ENCODE peak calls at places on chromosomes 1 and 21, in eight cellular contexts. One of them, this sample, is unnamed.
A peak's percentile ranks its signal among the peaks of the same experiment; 100 is the strongest.

GRCh38 chr1:180522204-180522497 is 19.8 kb upstream of the ACBD6 start:
- DNase-seq in HCT116: no peak
- DNase-seq in spleen: no peak
- DNase-seq in esophagus squamous epithelium: no peak
- DNase-seq in ovary: no peak
- DNase-seq in lower leg skin: no peak
- DNase-seq in thyroid gland: no peak
- DNase-seq in heart left ventricle: no peak
- DNase-seq in this sample: no peak

GRCh38 chr21:15978158-15978805 is 248.5 kb downstream of the USP25 start:
- DNase-seq in thyroid gland: peak; percentile 3
- DNase-seq in ovary: no peak
- DNase-seq in esophagus squamous epithelium: no peak
- DNase-seq in spleen: no peak
- DNase-seq in HCT116: no peak
- DNase-seq in heart left ventricle: no peak
- DNase-seq in lower leg skin: no peak
- DNase-seq in this sample: no peak

GRCh38 chr1:17128361-17128760 is 9.1 kb upstream of the PADI2 start:
- DNase-seq in lower leg skin: no peak
- DNase-seq in esophagus squamous epithelium: no peak
- DNase-seq in ovary: no peak
- DNase-seq in heart left ventricle: no peak
- DNase-seq in spleen: no peak
- DNase-seq in thyroid gland: no peak
- DNase-seq in HCT116: peak; percentile 50
- DNase-seq in this sample: no peak

GRCh38 chr1:14598007-14598497 is 433 bp upstream of the KAZN start:
- DNase-seq in heart left ventricle: no peak
- DNase-seq in HCT116: no peak
- DNase-seq in esophagus squamous epithelium: no peak
- DNase-seq in ovary: peak; percentile 14
- DNase-seq in spleen: no peak
- DNase-seq in thyroid gland: peak; percentile 65
- DNase-seq in lower leg skin: no peak
- DNase-seq in this sample: no peak

GRCh38 chr1:204126941-204127340 is 24.9 kb downstream of the ETNK2 start:
- DNase-seq in lower leg skin: no peak
- DNase-seq in thyroid gland: no peak
- DNase-seq in heart left ventricle: no peak
- DNase-seq in esophagus squamous epithelium: no peak
- DNase-seq in HCT116: no peak
- DNase-seq in ovary: no peak
- DNase-seq in spleen: no peak
- DNase-seq in this sample: no peak

GRCh38 chr1:110375490-110375889 is 15.3 kb downstream of the SLC16A4 start:
- DNase-seq in spleen: no peak
- DNase-seq in ovary: no peak
- DNase-seq in esophagus squamous epithelium: no peak
- DNase-seq in lower leg skin: no peak
- DNase-seq in thyroid gland: no peak
- DNase-seq in HCT116: no peak
- DNase-seq in heart left ventricle: no peak
- DNase-seq in this sample: no peak

GRCh38 chr1:153070243-153070642 is 1.2 kb downstream of the SPRR2B start:
- DNase-seq in spleen: no peak
- DNase-seq in heart left ventricle: no peak
- DNase-seq in HCT116: no peak
- DNase-seq in thyroid gland: no peak
- DNase-seq in lower leg skin: no peak
- DNase-seq in esophagus squamous epithelium: no peak
- DNase-seq in ovary: no peak
- DNase-seq in this sample: no peak

GRCh38 chr1:203039609-203040517 is 13.6 kb downstream of the PPFIA4 start:
- DNase-seq in esophagus squamous epithelium: no peak
- DNase-seq in lower leg skin: no peak
- DNase-seq in spleen: no peak
- DNase-seq in ovary: no peak
- DNase-seq in thyroid gland: no peak
- DNase-seq in heart left ventricle: no peak
- DNase-seq in HCT116: no peak
- DNase-seq in this sample: no peak

GRCh38 chr1:17292299-17293198 is 15.4 kb upstream of the PADI4 start:
- DNase-seq in heart left ventricle: no peak
- DNase-seq in spleen: no peak
- DNase-seq in esophagus squamous epithelium: no peak
- DNase-seq in HCT116: no peak
- DNase-seq in lower leg skin: no peak
- DNase-seq in ovary: no peak
- DNase-seq in thyroid gland: no peak
- DNase-seq in this sample: no peak

GRCh38 chr1:229203030-229203751 is 67.7 kb upstream of the RAB4A start:
- DNase-seq in lower leg skin: peak; percentile 7
- DNase-seq in esophagus squamous epithelium: no peak
- DNase-seq in heart left ventricle: no peak
- DNase-seq in spleen: no peak
- DNase-seq in thyroid gland: no peak
- DNase-seq in HCT116: peak; percentile 57
- DNase-seq in ovary: no peak
- DNase-seq in this sample: peak; percentile 74

GRCh38 chr1:179175011-179175934 is 54.2 kb downstream of the ABL2 start:
- DNase-seq in ovary: no peak
- DNase-seq in esophagus squamous epithelium: no peak
- DNase-seq in spleen: no peak
- DNase-seq in lower leg skin: peak; percentile 43
- DNase-seq in thyroid gland: peak; percentile 11
- DNase-seq in heart left ventricle: no peak
- DNase-seq in HCT116: no peak
- DNase-seq in this sample: no peak

GRCh38 chr1:64121766-64122385 is 81.5 kb upstream of the UBE2U start:
- DNase-seq in heart left ventricle: no peak
- DNase-seq in spleen: no peak
- DNase-seq in esophagus squamous epithelium: no peak
- DNase-seq in lower leg skin: no peak
- DNase-seq in thyroid gland: no peak
- DNase-seq in HCT116: no peak
- DNase-seq in ovary: no peak
- DNase-seq in this sample: no peak

GRCh38 chr1:247387500-247387899 is 28.5 kb upstream of the NLRP3 start:
- DNase-seq in heart left ventricle: no peak
- DNase-seq in thyroid gland: no peak
- DNase-seq in ovary: no peak
- DNase-seq in lower leg skin: no peak
- DNase-seq in esophagus squamous epithelium: no peak
- DNase-seq in spleen: no peak
- DNase-seq in HCT116: no peak
- DNase-seq in this sample: no peak

GRCh38 chr1:230495021-230495550 is 69.0 kb upstream of the PGBD5 start:
- DNase-seq in ovary: no peak
- DNase-seq in heart left ventricle: no peak
- DNase-seq in lower leg skin: no peak
- DNase-seq in spleen: no peak
- DNase-seq in esophagus squamous epithelium: no peak
- DNase-seq in HCT116: no peak
- DNase-seq in thyroid gland: no peak
- DNase-seq in this sample: no peak

GRCh38 chr1:196438324-196438723 is 169.9 kb downstream of the KCNT2 start:
- DNase-seq in esophagus squamous epithelium: no peak
- DNase-seq in HCT116: no peak
- DNase-seq in ovary: no peak
- DNase-seq in heart left ventricle: no peak
- DNase-seq in spleen: no peak
- DNase-seq in lower leg skin: no peak
- DNase-seq in thyroid gland: no peak
- DNase-seq in this sample: no peak

GRCh38 chr1:200739499-200740290 is 1.0 kb downstream of the CAMSAP2 start:
- DNase-seq in ovary: peak; percentile 60
- DNase-seq in heart left ventricle: peak; percentile 44
- DNase-seq in esophagus squamous epithelium: no peak
- DNase-seq in spleen: peak; percentile 86
- DNase-seq in HCT116: no peak
- DNase-seq in lower leg skin: peak; percentile 43
- DNase-seq in thyroid gland: peak; percentile 90
- DNase-seq in this sample: peak; percentile 25

GRCh38 chr1:152148051-152148450 is 11.0 kb downstream of the RPTN start:
- DNase-seq in heart left ventricle: no peak
- DNase-seq in lower leg skin: no peak
- DNase-seq in HCT116: no peak
- DNase-seq in thyroid gland: no peak
- DNase-seq in ovary: no peak
- DNase-seq in spleen: no peak
- DNase-seq in esophagus squamous epithelium: no peak
- DNase-seq in this sample: no peak

DNA sequence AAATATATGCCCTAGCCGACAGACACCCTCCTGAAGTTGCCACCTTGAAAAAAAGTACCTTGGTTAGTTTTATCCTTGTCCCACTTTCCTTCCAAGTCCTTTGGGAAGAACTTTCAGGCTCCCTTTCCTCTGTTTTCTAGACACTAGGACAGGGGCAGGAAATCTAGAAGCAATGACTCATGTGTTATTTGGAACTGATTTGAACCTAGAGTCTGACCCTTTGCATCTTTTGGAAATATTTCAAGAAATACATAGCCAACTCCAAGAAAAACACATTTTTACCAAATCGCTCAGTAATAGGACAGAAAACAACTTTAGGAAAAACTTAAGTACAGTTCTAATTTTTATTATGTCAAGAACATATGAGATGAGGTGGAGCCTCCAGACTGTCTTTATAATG is 292.3 kb downstream of the PTBP2 start:
- DNase-seq in HCT116: no peak
- DNase-seq in lower leg skin: no peak
- DNase-seq in spleen: no peak
- DNase-seq in esophagus squamous epithelium: no peak
- DNase-seq in heart left ventricle: no peak
- DNase-seq in thyroid gland: no peak
- DNase-seq in ovary: no peak
- DNase-seq in this sample: no peak
- H3K4me3 ChIP-seq in HCT116: no peak overlapping the region
- H3K4me3 ChIP-seq in lower leg skin: no peak overlapping the region
- H3K4me3 ChIP-seq in spleen: no peak overlapping the region
- H3K4me3 ChIP-seq in esophagus squamous epithelium: no peak overlapping the region
- H3K4me3 ChIP-seq in heart left ventricle: no peak overlapping the region
- H3K4me3 ChIP-seq in thyroid gland: no peak overlapping the region
- H3K4me3 ChIP-seq in ovary: no peak overlapping the region
- H3K4me3 ChIP-seq in this sample: no peak overlapping the region

GRCh38 chr1:58841455-58841854 is 57.6 kb upstream of the JUN start:
- DNase-seq in spleen: no peak
- DNase-seq in ovary: no peak
- DNase-seq in esophagus squamous epithelium: no peak
- DNase-seq in thyroid gland: no peak
- DNase-seq in lower leg skin: no peak
- DNase-seq in heart left ventricle: no peak
- DNase-seq in HCT116: no peak
- DNase-seq in this sample: no peak
- TF ChIP-seq CTCF in spleen: peak; percentile 13
- TF ChIP-seq CTCF in ovary: no peak
- TF ChIP-seq CTCF in esophagus squamous epithelium: peak; percentile 35
- TF ChIP-seq CTCF in thyroid gland: no peak
- TF ChIP-seq CTCF in lower leg skin: no peak
- TF ChIP-seq CTCF in heart left ventricle: peak; percentile 25
- TF ChIP-seq CTCF in HCT116: no peak
- TF ChIP-seq CTCF in this sample: peak; percentile 15

DNA sequence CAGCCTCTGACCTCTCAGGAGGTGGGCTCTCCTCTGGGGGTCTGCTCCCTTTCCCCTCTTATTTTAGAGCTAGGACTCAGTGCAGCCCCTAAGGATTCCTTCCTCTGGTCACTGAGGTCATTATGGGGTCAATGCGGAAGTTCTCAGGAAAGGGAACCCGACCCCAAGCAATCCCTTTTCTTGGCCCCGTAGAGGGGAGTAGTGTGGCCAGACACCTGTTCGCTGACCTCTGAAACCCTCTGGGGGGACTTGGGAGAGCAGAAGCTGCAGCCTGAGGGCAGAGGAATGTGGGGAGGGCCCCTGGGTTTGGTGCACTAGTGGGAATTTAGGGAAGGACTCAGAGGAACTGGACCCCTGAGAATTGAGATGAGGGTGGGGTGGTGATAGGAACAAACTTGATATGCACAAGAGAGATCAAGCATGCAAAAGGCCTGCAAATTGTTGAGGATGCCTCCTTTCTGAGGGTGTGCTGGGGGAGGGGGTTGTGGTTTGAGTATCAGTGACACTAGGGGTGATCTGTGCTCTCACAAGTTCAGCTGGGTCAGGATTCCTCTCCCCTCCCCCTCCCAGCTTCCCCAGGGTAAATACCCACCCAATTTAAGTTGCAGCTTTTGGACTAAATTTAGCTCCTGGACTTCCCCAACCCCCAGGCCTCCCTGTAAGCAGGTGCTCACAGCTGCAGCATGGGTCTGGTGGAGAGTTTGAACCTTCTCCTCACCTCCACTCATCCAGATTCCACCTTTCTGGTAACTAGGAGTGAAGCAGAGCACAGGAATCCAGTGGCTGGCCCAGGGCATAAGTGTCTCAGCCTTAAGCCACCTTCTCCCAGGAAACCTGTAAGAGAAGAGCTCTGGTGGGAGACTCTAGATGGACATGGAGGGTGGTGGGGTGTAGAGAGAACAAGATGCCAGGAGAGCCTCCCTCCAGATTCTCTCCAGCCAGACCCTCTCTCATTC is 13.5 kb downstream of the ADAMTSL4 start:
- DNase-seq in ovary: peak; percentile 44
- DNase-seq in thyroid gland: peak; percentile 48
- DNase-seq in spleen: peak; percentile 92
- DNase-seq in esophagus squamous epithelium: peak; percentile 55
- DNase-seq in heart left ventricle: peak; percentile 55
- DNase-seq in HCT116: no peak
- DNase-seq in lower leg skin: peak; percentile 52
- DNase-seq in this sample: no peak
- TF ChIP-seq POLR2A in ovary: no peak
- TF ChIP-seq POLR2A in thyroid gland: no peak
- TF ChIP-seq POLR2A in spleen: no peak
- TF ChIP-seq POLR2A in esophagus squamous epithelium: no peak
- TF ChIP-seq POLR2A in heart left ventricle: no peak
- TF ChIP-seq POLR2A in HCT116: no peak
- TF ChIP-seq POLR2A in lower leg skin: no peak
- TF ChIP-seq POLR2A in this sample: no peak

DNA sequence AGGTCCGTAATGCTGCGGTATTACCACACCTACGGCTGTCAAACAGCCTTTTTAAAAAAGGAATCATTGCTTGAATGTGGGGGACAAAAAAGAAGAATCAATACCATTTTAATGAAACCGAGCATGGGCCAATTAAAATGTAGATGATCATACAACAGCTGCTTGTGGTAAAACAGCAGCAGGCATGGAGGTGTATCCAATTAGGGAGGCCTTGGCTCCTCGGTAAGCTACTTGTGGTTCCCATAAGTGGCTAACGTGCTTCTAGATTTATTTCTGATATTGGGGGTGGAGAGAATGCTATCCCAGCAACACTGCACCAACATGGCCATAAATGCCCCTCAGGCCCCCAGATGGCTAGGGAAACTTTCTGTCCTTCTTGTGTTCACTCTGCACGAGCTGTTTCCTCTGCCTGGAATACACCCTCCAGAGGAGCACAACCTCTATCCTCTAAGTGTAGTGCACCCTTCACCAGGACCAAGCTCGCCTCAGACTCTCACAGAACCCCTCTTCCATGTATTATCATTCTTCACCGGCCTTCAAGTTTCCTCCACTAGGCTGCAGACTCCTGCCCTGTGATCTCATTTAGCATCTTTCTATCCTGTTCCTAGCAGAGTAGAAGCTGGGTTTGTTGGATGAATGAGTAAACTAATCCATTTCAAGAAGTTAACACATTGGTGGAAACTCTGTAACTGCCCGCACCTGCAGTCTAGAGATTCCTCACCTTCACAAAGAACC is 1.6 kb downstream of the PTPN14 start:
- DNase-seq in lower leg skin: no peak
- DNase-seq in spleen: no peak
- DNase-seq in heart left ventricle: no peak
- DNase-seq in thyroid gland: no peak
- DNase-seq in ovary: no peak
- DNase-seq in HCT116: no peak
- DNase-seq in esophagus squamous epithelium: no peak
- DNase-seq in this sample: no peak
- H3K4me3 ChIP-seq in lower leg skin: no peak overlapping the region
- H3K4me3 ChIP-seq in spleen: no peak overlapping the region
- H3K4me3 ChIP-seq in heart left ventricle: peak overlapping the region; percentile 76
- H3K4me3 ChIP-seq in thyroid gland: no peak overlapping the region
- H3K4me3 ChIP-seq in ovary: peak overlapping the region; percentile 68
- H3K4me3 ChIP-seq in HCT116: peak overlapping the region; percentile 93
- H3K4me3 ChIP-seq in esophagus squamous epithelium: peak overlapping the region; percentile 60
- H3K4me3 ChIP-seq in this sample: peak overlapping the region; percentile 60

This sample was measured in testis.